ENCODE peak calls at places on chromosomes 11 and 22, in eight cellular contexts. B is stomach, G is A549, V is tibial nerve, A is sigmoid colon, H is ovary, S is suprapubic skin, O is GM12878. F is an unnamed sample. For H3K4me1, the result is how much of the 10 kb centered on the place peaks cover.

GRCh38 chr11:61803889-61804647 is 11.4 kb downstream of the FEN1 start:
- DNase-seq in B (no peak), G (no peak), V (no peak), A (no peak), H (no peak), S (no peak), O (no peak), F (no peak)

GRCh38 chr11:130473795-130474377 is 25.4 kb downstream of the ADAMTS15 start:
- DNase-seq in B (no peak), G (no peak), V (no peak), A (no peak), H (no peak), S (no peak), O (no peak), F (no peak)

GRCh38 chr11:29481721-29482120 is 535.1 kb downstream of the KCNA4 start:
- DNase-seq in B (no peak), G (no peak), V (no peak), A (no peak), H (no peak), S (no peak), O (no peak), F (no peak)

GRCh38 chr11:107017104-107017432 is 1.2 kb downstream of the GUCY1A2 start:
- DNase-seq in B (no peak), G (no peak), V (no peak), A (no peak), H (no peak), S (no peak), O (no peak), F (no peak)

GRCh38 chr22:49322861-49323622 is 504.6 kb downstream of the BRD1 start:
- DNase-seq in B (peak), G (no peak), V (no peak), A (no peak), H (no peak), S (peak), O (no peak), F (no peak)

GRCh38 chr11:32312865-32313403 is 122.4 kb downstream of the WT1 start:
- DNase-seq in B (no peak), G (peak), V (no peak), A (no peak), H (peak), S (no peak), O (no peak), F (peak)

GRCh38 chr22:19966908-19967750 is 25.5 kb upstream of the TXNRD2 start:
- DNase-seq in B (no peak), G (no peak), V (no peak), A (no peak), H (no peak), S (no peak), O (no peak), F (no peak)

GRCh38 chr11:23869673-23870072 is 627.2 kb upstream of the LUZP2 start:
- DNase-seq in B (no peak), G (no peak), V (no peak), A (no peak), H (no peak), S (no peak), O (no peak), F (no peak)

GRCh38 chr22:19631899-19632670 is 82.2 kb upstream of the SEPTIN5 start:
- DNase-seq in B (no peak), G (peak), V (no peak), A (peak), H (no peak), S (peak), O (no peak), F (no peak)

GRCh38 chr11:111941963-111942362 is 4.8 kb downstream of the DIXDC1 start:
- DNase-seq in B (no peak), G (no peak), V (no peak), A (no peak), H (no peak), S (no peak), O (no peak), F (no peak)

GRCh38 chr11:122517403-122518379 is 137.8 kb upstream of the UBASH3B start:
- DNase-seq in B (no peak), G (no peak), V (no peak), A (no peak), H (no peak), S (no peak), O (no peak), F (no peak)

GRCh38 chr22:17807571-17808410 is 33.5 kb upstream of the BID start:
- DNase-seq in B (peak), G (no peak), V (no peak), A (no peak), H (no peak), S (no peak), O (no peak), F (no peak)

GRCh38 chr11:35121326-35121865 is 17.6 kb upstream of the CD44 start:
- DNase-seq in B (no peak), G (no peak), V (no peak), A (no peak), H (no peak), S (no peak), O (no peak), F (no peak)

GRCh38 chr22:31218565-31219262 is 6.6 kb downstream of the LIMK2 start:
- DNase-seq in B (no peak), G (no peak), V (no peak), A (no peak), H (no peak), S (no peak), O (no peak), F (no peak)

GRCh38 chr11:67354314-67355022 is 1.1 kb upstream of the POLD4 start:
- DNase-seq in B (peak), G (peak), V (no peak), A (peak), H (peak), S (no peak), O (no peak), F (peak)

GRCh38 chr11:122019908-122020694 is 95.9 kb downstream of the BLID start:
- DNase-seq in B (no peak), G (no peak), V (no peak), A (no peak), H (no peak), S (no peak), O (no peak), F (no peak)

GRCh38 chr22:39504071-39504470 is 2.0 kb downstream of the MIEF1 start:
- DNase-seq in B (no peak), G (no peak), V (no peak), A (no peak), H (no peak), S (no peak), O (no peak), F (no peak)
- H3K4me1 ChIP-seq in B (under half), G (under half), V (under half), A (under half), H (under half), S (half or more), O (under half), F (under half)

GRCh38 chr22:39188809-39189208 is 36.3 kb upstream of the CBX7 start:
- DNase-seq in B (no peak), G (no peak), V (no peak), A (no peak), H (no peak), S (peak), O (no peak), F (no peak)

GRCh38 chr22:39197578-39197977 is 45.1 kb upstream of the CBX7 start:
- DNase-seq in B (no peak), G (no peak), V (no peak), A (no peak), H (no peak), S (no peak), O (no peak), F (no peak)

DNA sequence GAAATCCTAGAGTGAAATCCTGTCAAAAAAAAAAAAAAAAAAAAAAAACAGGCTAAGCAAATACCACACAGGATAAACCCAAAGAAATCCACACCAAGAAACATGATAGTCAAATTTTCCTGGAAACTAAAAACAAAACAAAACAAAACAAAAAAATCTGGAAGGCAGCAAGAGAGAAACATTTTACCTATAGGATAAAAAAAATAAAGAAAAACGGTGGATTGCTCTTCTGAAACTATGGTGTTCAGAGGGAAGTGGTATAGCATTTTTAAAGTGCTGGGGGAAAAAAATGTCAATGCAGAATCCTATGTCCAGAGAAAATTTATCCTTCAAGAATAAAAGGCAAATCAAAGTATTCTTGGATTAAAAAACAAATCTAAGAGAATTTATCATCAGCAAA is 41.6 kb upstream of the CBX7 start:
- DNase-seq in B (no peak), G (no peak), V (no peak), A (no peak), H (no peak), S (no peak), O (no peak), F (no peak)
- H3K27ac ChIP-seq in B (no peak), G (no peak), V (no peak), A (no peak), H (no peak), S (no peak), O (no peak), F (no peak)

GRCh38 chr11:27349919-27350318 is 13.1 kb downstream of the CCDC34 start:
- DNase-seq in B (no peak), G (no peak), V (no peak), A (no peak), H (no peak), S (no peak), O (no peak), F (no peak)
- TF ChIP-seq EP300 in B (no peak), G (no peak), V (no peak), A (no peak), H (no peak), S (no peak), O (no peak), F (no peak)

DNA sequence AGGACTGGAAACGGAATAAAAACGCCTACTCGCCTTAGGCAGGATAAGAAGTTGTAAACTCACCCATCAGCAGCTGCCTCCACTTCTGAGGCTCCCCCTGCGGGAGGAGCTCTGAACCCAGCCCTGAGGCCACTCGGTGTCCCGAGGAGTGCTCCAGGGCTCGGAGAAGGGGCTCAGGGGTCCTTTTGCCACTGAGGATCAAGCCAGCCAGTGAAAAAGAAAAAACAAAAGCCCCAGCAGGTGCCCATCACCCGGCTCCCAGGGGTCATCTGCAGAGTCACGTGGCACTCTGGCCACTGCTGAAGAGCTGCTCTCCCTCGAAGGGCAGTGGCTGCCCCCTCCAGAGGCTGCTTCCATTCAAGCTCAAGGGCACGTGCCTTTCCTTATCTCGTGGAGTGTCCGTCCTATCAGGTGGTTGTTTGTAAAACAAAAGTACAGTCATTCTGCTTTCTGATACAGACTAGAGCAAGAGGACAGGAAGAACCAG is 29.0 kb downstream of the NUP50 start:
- DNase-seq in B (no peak), G (no peak), V (no peak), A (no peak), H (no peak), S (no peak), O (no peak), F (no peak)
- H3K4me1 ChIP-seq in B (under half), G (under half), V (under half), A (under half), H (under half), S (under half), O (under half), F (under half)

DNA sequence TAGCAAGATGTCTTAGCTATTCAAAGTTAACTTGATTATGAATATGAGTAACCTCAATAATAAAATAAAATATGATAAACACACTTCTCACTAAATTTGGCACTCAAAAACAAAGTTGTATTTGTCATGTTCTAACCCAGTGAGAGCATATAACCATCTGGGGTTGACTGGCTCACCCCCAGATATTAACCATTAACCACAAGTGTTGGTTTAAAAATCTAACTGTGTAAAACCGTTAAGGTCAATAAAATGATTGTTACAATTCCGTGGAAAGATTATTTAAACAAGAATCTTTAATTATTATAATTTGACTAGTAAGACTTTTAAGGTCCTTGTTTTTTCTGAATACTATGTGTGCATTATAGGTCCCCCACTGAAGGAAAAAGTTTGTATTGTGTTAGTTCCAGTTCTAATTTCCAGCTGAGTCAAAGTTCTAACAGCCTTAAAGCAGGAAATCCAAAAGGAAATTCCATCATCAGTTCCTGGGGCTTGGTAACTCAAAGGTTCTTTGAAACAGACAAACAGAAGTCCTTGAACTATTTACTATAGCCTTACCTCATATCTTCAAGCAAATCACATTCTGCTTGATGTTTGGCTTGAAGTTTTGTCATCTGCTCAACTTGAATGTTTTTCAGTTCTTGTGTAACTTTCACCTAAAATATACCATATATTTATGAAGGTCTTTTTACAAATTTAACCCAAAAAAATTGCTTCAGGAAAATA is 2.5 kb downstream of the FCHSD2 start:
- DNase-seq in B (no peak), G (no peak), V (no peak), A (no peak), H (no peak), S (no peak), O (no peak), F (no peak)
- H3K27ac ChIP-seq in B (no peak), G (no peak), V (peak), A (peak), H (peak), S (no peak), O (peak), F (peak)

DNA sequence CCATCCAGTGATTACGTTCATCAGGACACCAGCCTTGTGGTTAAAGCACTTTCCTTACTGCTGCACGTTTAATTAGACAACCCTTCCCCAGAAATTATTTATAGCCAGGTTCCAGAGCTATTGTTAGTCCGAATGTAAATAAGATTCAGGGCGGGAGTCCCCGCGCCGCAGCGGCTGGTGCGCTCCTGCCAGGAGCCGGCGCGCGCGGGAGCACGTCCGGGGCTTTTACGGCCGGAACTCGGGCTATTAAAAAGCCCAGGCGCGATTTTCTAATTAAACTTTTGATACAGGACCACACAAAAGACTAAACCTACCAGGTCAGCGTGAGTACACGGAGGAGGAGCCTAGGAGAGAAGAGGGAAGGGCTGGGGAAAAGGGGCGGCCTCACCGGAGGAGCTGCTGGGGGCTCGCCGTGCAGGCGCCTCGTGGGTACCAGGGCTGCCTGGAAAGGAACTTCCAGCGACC is 538.2 kb downstream of the OPCML start:
- DNase-seq in B (no peak), G (no peak), V (no peak), A (no peak), H (no peak), S (no peak), O (no peak), F (no peak)
- TF ChIP-seq EP300 in B (no peak), G (no peak), V (no peak), A (no peak), H (no peak), S (no peak), O (no peak), F (no peak)

GRCh38 chr11:64231536-64231935 is 1.2 kb downstream of the DNAJC4 start:
- DNase-seq in B (no peak), G (no peak), V (no peak), A (no peak), H (no peak), S (no peak), O (no peak), F (no peak)
- H3K4me1 ChIP-seq in B (half or more), G (under half), V (under half), A (half or more), H (under half), S (half or more), O (under half), F (under half)

GRCh38 chr11:114440121-114440860 is 1.0 kb downstream of the REXO2 start:
- DNase-seq in B (no peak), G (no peak), V (no peak), A (no peak), H (no peak), S (no peak), O (no peak), F (no peak)
- H3K27ac ChIP-seq in B (peak), G (peak), V (peak), A (peak), H (peak), S (peak), O (no peak), F (peak)

GRCh38 chr11:98099371-98099770 is 921.4 kb upstream of the CNTN5 start:
- DNase-seq in B (no peak), G (no peak), V (no peak), A (no peak), H (no peak), S (no peak), O (no peak), F (no peak)

GRCh38 chr11:98107736-98108135 is 913.0 kb upstream of the CNTN5 start:
- DNase-seq in B (no peak), G (no peak), V (no peak), A (no peak), H (no peak), S (no peak), O (no peak), F (no peak)

GRCh38 chr11:98100689-98101088 is 920.1 kb upstream of the CNTN5 start:
- DNase-seq in B (no peak), G (no peak), V (no peak), A (no peak), H (no peak), S (no peak), O (no peak), F (no peak)

GRCh38 chr11:98101329-98101728 is 919.4 kb upstream of the CNTN5 start:
- DNase-seq in B (no peak), G (no peak), V (no peak), A (no peak), H (no peak), S (no peak), O (no peak), F (no peak)

GRCh38 chr11:98104249-98104648 is 916.5 kb upstream of the CNTN5 start:
- DNase-seq in B (no peak), G (no peak), V (no peak), A (no peak), H (no peak), S (no peak), O (no peak), F (no peak)
- TF ChIP-seq EP300 in B (no peak), G (no peak), V (no peak), A (no peak), H (no peak), S (no peak), O (no peak), F (no peak)

F was measured in transverse colon.